ENCODE peak calls at places on chromosomes 4 and X, in five cellular contexts. One of them, this sample, is unnamed.

GRCh38 chrX:17537652-17538301 is 162.8 kb downstream of the NHS start:
- DNase-seq in stimulated activated CD8-positive, alpha-beta memory T cell treated with anti-CD3 and anti-CD28 coated beads, Interleukin-15, amount 100 ng/mL, for 1 hour: no peak
- DNase-seq in activated T-helper 2 cell treated with anti-CD3 and anti-CD28 coated beads, Interferon-gamma antibody, Interleukin-2, Interleukin-4, amounts not matched to agents 10 μg/mL and 5 μg/mL and 100 μg/mL, durations not matched to agents 14 hours and 24 hours and 36 hours: no peak
- DNase-seq in Ammon's horn: no peak
- DNase-seq in activated effector memory CD4-positive, alpha-beta T cell treated with anti-CD3 and anti-CD28 coated beads, Interleukin-2, amount 50 U/mL, for 16 hours: no peak
- DNase-seq in this sample: no peak

GRCh38 chr4:86815653-86816052 is 33.5 kb downstream of the SLC10A6 start:
- DNase-seq in activated effector memory CD4-positive, alpha-beta T cell treated with anti-CD3 and anti-CD28 coated beads, Interleukin-2, amount 50 U/mL, for 16 hours: no peak
- DNase-seq in stimulated activated CD8-positive, alpha-beta memory T cell treated with anti-CD3 and anti-CD28 coated beads, Interleukin-15, amount 100 ng/mL, for 1 hour: no peak
- DNase-seq in activated T-helper 2 cell treated with anti-CD3 and anti-CD28 coated beads, Interferon-gamma antibody, Interleukin-2, Interleukin-4, amounts not matched to agents 10 μg/mL and 5 μg/mL and 100 μg/mL, durations not matched to agents 14 hours and 24 hours and 36 hours: no peak
- DNase-seq in Ammon's horn: no peak
- DNase-seq in this sample: no peak

GRCh38 chrX:105228602-105229001 is 8.1 kb upstream of the TEX13A start:
- DNase-seq in activated effector memory CD4-positive, alpha-beta T cell treated with anti-CD3 and anti-CD28 coated beads, Interleukin-2, amount 50 U/mL, for 16 hours: no peak
- DNase-seq in stimulated activated CD8-positive, alpha-beta memory T cell treated with anti-CD3 and anti-CD28 coated beads, Interleukin-15, amount 100 ng/mL, for 1 hour: no peak
- DNase-seq in Ammon's horn: no peak
- DNase-seq in activated T-helper 2 cell treated with anti-CD3 and anti-CD28 coated beads, Interferon-gamma antibody, Interleukin-2, Interleukin-4, amounts not matched to agents 10 μg/mL and 5 μg/mL and 100 μg/mL, durations not matched to agents 14 hours and 24 hours and 36 hours: no peak
- DNase-seq in this sample: no peak

GRCh38 chrX:52261125-52261462 is 76.4 kb downstream of the MAGED4 start:
- DNase-seq in Ammon's horn: no peak
- DNase-seq in stimulated activated CD8-positive, alpha-beta memory T cell treated with anti-CD3 and anti-CD28 coated beads, Interleukin-15, amount 100 ng/mL, for 1 hour: no peak
- DNase-seq in activated effector memory CD4-positive, alpha-beta T cell treated with anti-CD3 and anti-CD28 coated beads, Interleukin-2, amount 50 U/mL, for 16 hours: no peak
- DNase-seq in activated T-helper 2 cell treated with anti-CD3 and anti-CD28 coated beads, Interferon-gamma antibody, Interleukin-2, Interleukin-4, amounts not matched to agents 10 μg/mL and 5 μg/mL and 100 μg/mL, durations not matched to agents 14 hours and 24 hours and 36 hours: no peak
- DNase-seq in this sample: no peak

GRCh38 chrX:1725472-1725871 is 110.6 kb downstream of the ASMT start:
- DNase-seq in stimulated activated CD8-positive, alpha-beta memory T cell treated with anti-CD3 and anti-CD28 coated beads, Interleukin-15, amount 100 ng/mL, for 1 hour: no peak
- DNase-seq in activated T-helper 2 cell treated with anti-CD3 and anti-CD28 coated beads, Interferon-gamma antibody, Interleukin-2, Interleukin-4, amounts not matched to agents 10 μg/mL and 5 μg/mL and 100 μg/mL, durations not matched to agents 14 hours and 24 hours and 36 hours: no peak
- DNase-seq in Ammon's horn: no peak
- DNase-seq in activated effector memory CD4-positive, alpha-beta T cell treated with anti-CD3 and anti-CD28 coated beads, Interleukin-2, amount 50 U/mL, for 16 hours: no peak
- DNase-seq in this sample: no peak

GRCh38 chr4:86453044-86453501 is 93.2 kb upstream of the MAPK10 start:
- DNase-seq in stimulated activated CD8-positive, alpha-beta memory T cell treated with anti-CD3 and anti-CD28 coated beads, Interleukin-15, amount 100 ng/mL, for 1 hour: no peak
- DNase-seq in activated effector memory CD4-positive, alpha-beta T cell treated with anti-CD3 and anti-CD28 coated beads, Interleukin-2, amount 50 U/mL, for 16 hours: no peak
- DNase-seq in Ammon's horn: peak; percentile 49
- DNase-seq in activated T-helper 2 cell treated with anti-CD3 and anti-CD28 coated beads, Interferon-gamma antibody, Interleukin-2, Interleukin-4, amounts not matched to agents 10 μg/mL and 5 μg/mL and 100 μg/mL, durations not matched to agents 14 hours and 24 hours and 36 hours: no peak
- DNase-seq in this sample: no peak

GRCh38 chr4:128162434-128162833 is 101.3 kb downstream of the LARP1B start:
- DNase-seq in Ammon's horn: no peak
- DNase-seq in activated T-helper 2 cell treated with anti-CD3 and anti-CD28 coated beads, Interferon-gamma antibody, Interleukin-2, Interleukin-4, amounts not matched to agents 10 μg/mL and 5 μg/mL and 100 μg/mL, durations not matched to agents 14 hours and 24 hours and 36 hours: no peak
- DNase-seq in stimulated activated CD8-positive, alpha-beta memory T cell treated with anti-CD3 and anti-CD28 coated beads, Interleukin-15, amount 100 ng/mL, for 1 hour: no peak
- DNase-seq in activated effector memory CD4-positive, alpha-beta T cell treated with anti-CD3 and anti-CD28 coated beads, Interleukin-2, amount 50 U/mL, for 16 hours: no peak
- DNase-seq in this sample: no peak

GRCh38 chr4:122681568-122681967 is 50.9 kb upstream of the BBS12 start:
- DNase-seq in stimulated activated CD8-positive, alpha-beta memory T cell treated with anti-CD3 and anti-CD28 coated beads, Interleukin-15, amount 100 ng/mL, for 1 hour: no peak
- DNase-seq in activated T-helper 2 cell treated with anti-CD3 and anti-CD28 coated beads, Interferon-gamma antibody, Interleukin-2, Interleukin-4, amounts not matched to agents 10 μg/mL and 5 μg/mL and 100 μg/mL, durations not matched to agents 14 hours and 24 hours and 36 hours: no peak
- DNase-seq in Ammon's horn: no peak
- DNase-seq in activated effector memory CD4-positive, alpha-beta T cell treated with anti-CD3 and anti-CD28 coated beads, Interleukin-2, amount 50 U/mL, for 16 hours: no peak
- DNase-seq in this sample: no peak

GRCh38 chr4:16125571-16126445 is 42.0 kb upstream of the PROM1 start:
- DNase-seq in activated effector memory CD4-positive, alpha-beta T cell treated with anti-CD3 and anti-CD28 coated beads, Interleukin-2, amount 50 U/mL, for 16 hours: no peak
- DNase-seq in Ammon's horn: no peak
- DNase-seq in activated T-helper 2 cell treated with anti-CD3 and anti-CD28 coated beads, Interferon-gamma antibody, Interleukin-2, Interleukin-4, amounts not matched to agents 10 μg/mL and 5 μg/mL and 100 μg/mL, durations not matched to agents 14 hours and 24 hours and 36 hours: no peak
- DNase-seq in stimulated activated CD8-positive, alpha-beta memory T cell treated with anti-CD3 and anti-CD28 coated beads, Interleukin-15, amount 100 ng/mL, for 1 hour: no peak
- DNase-seq in this sample: no peak

GRCh38 chrX:68928401-68928800 is 99.6 kb downstream of the EFNB1 start:
- DNase-seq in stimulated activated CD8-positive, alpha-beta memory T cell treated with anti-CD3 and anti-CD28 coated beads, Interleukin-15, amount 100 ng/mL, for 1 hour: no peak
- DNase-seq in activated T-helper 2 cell treated with anti-CD3 and anti-CD28 coated beads, Interferon-gamma antibody, Interleukin-2, Interleukin-4, amounts not matched to agents 10 μg/mL and 5 μg/mL and 100 μg/mL, durations not matched to agents 14 hours and 24 hours and 36 hours: no peak
- DNase-seq in Ammon's horn: no peak
- DNase-seq in activated effector memory CD4-positive, alpha-beta T cell treated with anti-CD3 and anti-CD28 coated beads, Interleukin-2, amount 50 U/mL, for 16 hours: no peak
- DNase-seq in this sample: no peak

GRCh38 chrX:51494409-51494808 is 2.0 kb downstream of the NUDT11 start:
- DNase-seq in activated T-helper 2 cell treated with anti-CD3 and anti-CD28 coated beads, Interferon-gamma antibody, Interleukin-2, Interleukin-4, amounts not matched to agents 10 μg/mL and 5 μg/mL and 100 μg/mL, durations not matched to agents 14 hours and 24 hours and 36 hours: no peak
- DNase-seq in Ammon's horn: no peak
- DNase-seq in activated effector memory CD4-positive, alpha-beta T cell treated with anti-CD3 and anti-CD28 coated beads, Interleukin-2, amount 50 U/mL, for 16 hours: no peak
- DNase-seq in stimulated activated CD8-positive, alpha-beta memory T cell treated with anti-CD3 and anti-CD28 coated beads, Interleukin-15, amount 100 ng/mL, for 1 hour: no peak
- DNase-seq in this sample: no peak

GRCh38 chrX:5233830-5234229 is 994.8 kb downstream of the NLGN4X start:
- DNase-seq in stimulated activated CD8-positive, alpha-beta memory T cell treated with anti-CD3 and anti-CD28 coated beads, Interleukin-15, amount 100 ng/mL, for 1 hour: no peak
- DNase-seq in Ammon's horn: no peak
- DNase-seq in activated effector memory CD4-positive, alpha-beta T cell treated with anti-CD3 and anti-CD28 coated beads, Interleukin-2, amount 50 U/mL, for 16 hours: no peak
- DNase-seq in activated T-helper 2 cell treated with anti-CD3 and anti-CD28 coated beads, Interferon-gamma antibody, Interleukin-2, Interleukin-4, amounts not matched to agents 10 μg/mL and 5 μg/mL and 100 μg/mL, durations not matched to agents 14 hours and 24 hours and 36 hours: no peak
- DNase-seq in this sample: no peak

GRCh38 chr4:121791481-121791880 is 9.6 kb upstream of the EXOSC9 start:
- DNase-seq in activated T-helper 2 cell treated with anti-CD3 and anti-CD28 coated beads, Interferon-gamma antibody, Interleukin-2, Interleukin-4, amounts not matched to agents 10 μg/mL and 5 μg/mL and 100 μg/mL, durations not matched to agents 14 hours and 24 hours and 36 hours: no peak
- DNase-seq in stimulated activated CD8-positive, alpha-beta memory T cell treated with anti-CD3 and anti-CD28 coated beads, Interleukin-15, amount 100 ng/mL, for 1 hour: no peak
- DNase-seq in activated effector memory CD4-positive, alpha-beta T cell treated with anti-CD3 and anti-CD28 coated beads, Interleukin-2, amount 50 U/mL, for 16 hours: no peak
- DNase-seq in Ammon's horn: no peak
- DNase-seq in this sample: no peak

GRCh38 chrX:51899741-51900140 is 6.3 kb downstream of the MAGED1 start:
- DNase-seq in activated effector memory CD4-positive, alpha-beta T cell treated with anti-CD3 and anti-CD28 coated beads, Interleukin-2, amount 50 U/mL, for 16 hours: no peak
- DNase-seq in stimulated activated CD8-positive, alpha-beta memory T cell treated with anti-CD3 and anti-CD28 coated beads, Interleukin-15, amount 100 ng/mL, for 1 hour: no peak
- DNase-seq in activated T-helper 2 cell treated with anti-CD3 and anti-CD28 coated beads, Interferon-gamma antibody, Interleukin-2, Interleukin-4, amounts not matched to agents 10 μg/mL and 5 μg/mL and 100 μg/mL, durations not matched to agents 14 hours and 24 hours and 36 hours: no peak
- DNase-seq in Ammon's horn: no peak
- DNase-seq in this sample: no peak

GRCh38 chrX:69097451-69098236 is 67.6 kb downstream of the PJA1 start:
- DNase-seq in stimulated activated CD8-positive, alpha-beta memory T cell treated with anti-CD3 and anti-CD28 coated beads, Interleukin-15, amount 100 ng/mL, for 1 hour: no peak
- DNase-seq in activated T-helper 2 cell treated with anti-CD3 and anti-CD28 coated beads, Interferon-gamma antibody, Interleukin-2, Interleukin-4, amounts not matched to agents 10 μg/mL and 5 μg/mL and 100 μg/mL, durations not matched to agents 14 hours and 24 hours and 36 hours: no peak
- DNase-seq in Ammon's horn: no peak
- DNase-seq in activated effector memory CD4-positive, alpha-beta T cell treated with anti-CD3 and anti-CD28 coated beads, Interleukin-2, amount 50 U/mL, for 16 hours: no peak
- DNase-seq in this sample: no peak

GRCh38 chr4:185634066-185634652 is 98.9 kb upstream of the PDLIM3 start:
- DNase-seq in activated T-helper 2 cell treated with anti-CD3 and anti-CD28 coated beads, Interferon-gamma antibody, Interleukin-2, Interleukin-4, amounts not matched to agents 10 μg/mL and 5 μg/mL and 100 μg/mL, durations not matched to agents 14 hours and 24 hours and 36 hours: no peak
- DNase-seq in activated effector memory CD4-positive, alpha-beta T cell treated with anti-CD3 and anti-CD28 coated beads, Interleukin-2, amount 50 U/mL, for 16 hours: no peak
- DNase-seq in stimulated activated CD8-positive, alpha-beta memory T cell treated with anti-CD3 and anti-CD28 coated beads, Interleukin-15, amount 100 ng/mL, for 1 hour: no peak
- DNase-seq in Ammon's horn: no peak
- DNase-seq in this sample: no peak

GRCh38 chr4:119016636-119017035 is 119.0 kb upstream of the MYOZ2 start:
- DNase-seq in stimulated activated CD8-positive, alpha-beta memory T cell treated with anti-CD3 and anti-CD28 coated beads, Interleukin-15, amount 100 ng/mL, for 1 hour: no peak
- DNase-seq in Ammon's horn: no peak
- DNase-seq in activated effector memory CD4-positive, alpha-beta T cell treated with anti-CD3 and anti-CD28 coated beads, Interleukin-2, amount 50 U/mL, for 16 hours: no peak
- DNase-seq in activated T-helper 2 cell treated with anti-CD3 and anti-CD28 coated beads, Interferon-gamma antibody, Interleukin-2, Interleukin-4, amounts not matched to agents 10 μg/mL and 5 μg/mL and 100 μg/mL, durations not matched to agents 14 hours and 24 hours and 36 hours: no peak
- DNase-seq in this sample: no peak

GRCh38 chr4:16573744-16574143 is 324.7 kb downstream of the LDB2 start:
- DNase-seq in activated effector memory CD4-positive, alpha-beta T cell treated with anti-CD3 and anti-CD28 coated beads, Interleukin-2, amount 50 U/mL, for 16 hours: no peak
- DNase-seq in Ammon's horn: no peak
- DNase-seq in activated T-helper 2 cell treated with anti-CD3 and anti-CD28 coated beads, Interferon-gamma antibody, Interleukin-2, Interleukin-4, amounts not matched to agents 10 μg/mL and 5 μg/mL and 100 μg/mL, durations not matched to agents 14 hours and 24 hours and 36 hours: no peak
- DNase-seq in stimulated activated CD8-positive, alpha-beta memory T cell treated with anti-CD3 and anti-CD28 coated beads, Interleukin-15, amount 100 ng/mL, for 1 hour: no peak
- DNase-seq in this sample: no peak

GRCh38 chr4:72112514-72113156 is 80.8 kb downstream of the NPFFR2 start:
- DNase-seq in activated effector memory CD4-positive, alpha-beta T cell treated with anti-CD3 and anti-CD28 coated beads, Interleukin-2, amount 50 U/mL, for 16 hours: no peak
- DNase-seq in activated T-helper 2 cell treated with anti-CD3 and anti-CD28 coated beads, Interferon-gamma antibody, Interleukin-2, Interleukin-4, amounts not matched to agents 10 μg/mL and 5 μg/mL and 100 μg/mL, durations not matched to agents 14 hours and 24 hours and 36 hours: no peak
- DNase-seq in stimulated activated CD8-positive, alpha-beta memory T cell treated with anti-CD3 and anti-CD28 coated beads, Interleukin-15, amount 100 ng/mL, for 1 hour: no peak
- DNase-seq in Ammon's horn: no peak
- DNase-seq in this sample: no peak

GRCh38 chr4:32672369-32672768 is 1952.2 kb downstream of the PCDH7 start:
- DNase-seq in stimulated activated CD8-positive, alpha-beta memory T cell treated with anti-CD3 and anti-CD28 coated beads, Interleukin-15, amount 100 ng/mL, for 1 hour: no peak
- DNase-seq in Ammon's horn: no peak
- DNase-seq in activated effector memory CD4-positive, alpha-beta T cell treated with anti-CD3 and anti-CD28 coated beads, Interleukin-2, amount 50 U/mL, for 16 hours: no peak
- DNase-seq in activated T-helper 2 cell treated with anti-CD3 and anti-CD28 coated beads, Interferon-gamma antibody, Interleukin-2, Interleukin-4, amounts not matched to agents 10 μg/mL and 5 μg/mL and 100 μg/mL, durations not matched to agents 14 hours and 24 hours and 36 hours: no peak
- DNase-seq in this sample: no peak

GRCh38 chr4:94419956-94420355 is 31.8 kb upstream of the PDLIM5 start:
- DNase-seq in stimulated activated CD8-positive, alpha-beta memory T cell treated with anti-CD3 and anti-CD28 coated beads, Interleukin-15, amount 100 ng/mL, for 1 hour: no peak
- DNase-seq in Ammon's horn: no peak
- DNase-seq in activated effector memory CD4-positive, alpha-beta T cell treated with anti-CD3 and anti-CD28 coated beads, Interleukin-2, amount 50 U/mL, for 16 hours: no peak
- DNase-seq in activated T-helper 2 cell treated with anti-CD3 and anti-CD28 coated beads, Interferon-gamma antibody, Interleukin-2, Interleukin-4, amounts not matched to agents 10 μg/mL and 5 μg/mL and 100 μg/mL, durations not matched to agents 14 hours and 24 hours and 36 hours: no peak
- DNase-seq in this sample: no peak

GRCh38 chr4:75698162-75698962 is 25.2 kb upstream of the G3BP2 start:
- DNase-seq in activated effector memory CD4-positive, alpha-beta T cell treated with anti-CD3 and anti-CD28 coated beads, Interleukin-2, amount 50 U/mL, for 16 hours: no peak
- DNase-seq in activated T-helper 2 cell treated with anti-CD3 and anti-CD28 coated beads, Interferon-gamma antibody, Interleukin-2, Interleukin-4, amounts not matched to agents 10 μg/mL and 5 μg/mL and 100 μg/mL, durations not matched to agents 14 hours and 24 hours and 36 hours: no peak
- DNase-seq in Ammon's horn: peak; percentile 47
- DNase-seq in stimulated activated CD8-positive, alpha-beta memory T cell treated with anti-CD3 and anti-CD28 coated beads, Interleukin-15, amount 100 ng/mL, for 1 hour: no peak
- DNase-seq in this sample: no peak

GRCh38 chr4:77579406-77580076 is 26.1 kb upstream of the CXCL13 start:
- DNase-seq in activated effector memory CD4-positive, alpha-beta T cell treated with anti-CD3 and anti-CD28 coated beads, Interleukin-2, amount 50 U/mL, for 16 hours: no peak
- DNase-seq in Ammon's horn: no peak
- DNase-seq in activated T-helper 2 cell treated with anti-CD3 and anti-CD28 coated beads, Interferon-gamma antibody, Interleukin-2, Interleukin-4, amounts not matched to agents 10 μg/mL and 5 μg/mL and 100 μg/mL, durations not matched to agents 14 hours and 24 hours and 36 hours: no peak
- DNase-seq in stimulated activated CD8-positive, alpha-beta memory T cell treated with anti-CD3 and anti-CD28 coated beads, Interleukin-15, amount 100 ng/mL, for 1 hour: no peak
- DNase-seq in this sample: no peak

GRCh38 chr4:48018112-48018511 is 1.5 kb downstream of the NIPAL1 start:
- DNase-seq in activated effector memory CD4-positive, alpha-beta T cell treated with anti-CD3 and anti-CD28 coated beads, Interleukin-2, amount 50 U/mL, for 16 hours: no peak
- DNase-seq in stimulated activated CD8-positive, alpha-beta memory T cell treated with anti-CD3 and anti-CD28 coated beads, Interleukin-15, amount 100 ng/mL, for 1 hour: no peak
- DNase-seq in activated T-helper 2 cell treated with anti-CD3 and anti-CD28 coated beads, Interferon-gamma antibody, Interleukin-2, Interleukin-4, amounts not matched to agents 10 μg/mL and 5 μg/mL and 100 μg/mL, durations not matched to agents 14 hours and 24 hours and 36 hours: no peak
- DNase-seq in Ammon's horn: no peak
- DNase-seq in this sample: no peak

GRCh38 chrX:51336584-51336983 is 4.0 kb downstream of the NUDT10 start:
- DNase-seq in Ammon's horn: peak; percentile 46
- DNase-seq in stimulated activated CD8-positive, alpha-beta memory T cell treated with anti-CD3 and anti-CD28 coated beads, Interleukin-15, amount 100 ng/mL, for 1 hour: no peak
- DNase-seq in activated T-helper 2 cell treated with anti-CD3 and anti-CD28 coated beads, Interferon-gamma antibody, Interleukin-2, Interleukin-4, amounts not matched to agents 10 μg/mL and 5 μg/mL and 100 μg/mL, durations not matched to agents 14 hours and 24 hours and 36 hours: peak; percentile 7
- DNase-seq in activated effector memory CD4-positive, alpha-beta T cell treated with anti-CD3 and anti-CD28 coated beads, Interleukin-2, amount 50 U/mL, for 16 hours: no peak
- DNase-seq in this sample: no peak

GRCh38 chrX:42290608-42291007 is 367.3 kb upstream of the CASK start:
- DNase-seq in Ammon's horn: no peak
- DNase-seq in activated T-helper 2 cell treated with anti-CD3 and anti-CD28 coated beads, Interferon-gamma antibody, Interleukin-2, Interleukin-4, amounts not matched to agents 10 μg/mL and 5 μg/mL and 100 μg/mL, durations not matched to agents 14 hours and 24 hours and 36 hours: no peak
- DNase-seq in activated effector memory CD4-positive, alpha-beta T cell treated with anti-CD3 and anti-CD28 coated beads, Interleukin-2, amount 50 U/mL, for 16 hours: no peak
- DNase-seq in stimulated activated CD8-positive, alpha-beta memory T cell treated with anti-CD3 and anti-CD28 coated beads, Interleukin-15, amount 100 ng/mL, for 1 hour: no peak
- DNase-seq in this sample: no peak

GRCh38 chr4:17778431-17778830 is 3.0 kb downstream of the FAM184B start:
- DNase-seq in stimulated activated CD8-positive, alpha-beta memory T cell treated with anti-CD3 and anti-CD28 coated beads, Interleukin-15, amount 100 ng/mL, for 1 hour: no peak
- DNase-seq in Ammon's horn: no peak
- DNase-seq in activated T-helper 2 cell treated with anti-CD3 and anti-CD28 coated beads, Interferon-gamma antibody, Interleukin-2, Interleukin-4, amounts not matched to agents 10 μg/mL and 5 μg/mL and 100 μg/mL, durations not matched to agents 14 hours and 24 hours and 36 hours: no peak
- DNase-seq in activated effector memory CD4-positive, alpha-beta T cell treated with anti-CD3 and anti-CD28 coated beads, Interleukin-2, amount 50 U/mL, for 16 hours: no peak
- DNase-seq in this sample: no peak

GRCh38 chr4:161936625-161937133 is 227.1 kb downstream of the FSTL5 start:
- DNase-seq in Ammon's horn: no peak
- DNase-seq in stimulated activated CD8-positive, alpha-beta memory T cell treated with anti-CD3 and anti-CD28 coated beads, Interleukin-15, amount 100 ng/mL, for 1 hour: no peak
- DNase-seq in activated T-helper 2 cell treated with anti-CD3 and anti-CD28 coated beads, Interferon-gamma antibody, Interleukin-2, Interleukin-4, amounts not matched to agents 10 μg/mL and 5 μg/mL and 100 μg/mL, durations not matched to agents 14 hours and 24 hours and 36 hours: no peak
- DNase-seq in activated effector memory CD4-positive, alpha-beta T cell treated with anti-CD3 and anti-CD28 coated beads, Interleukin-2, amount 50 U/mL, for 16 hours: no peak
- DNase-seq in this sample: no peak

GRCh38 chr4:113659127-113659526 is 102.4 kb downstream of the CAMK2D start:
- DNase-seq in activated effector memory CD4-positive, alpha-beta T cell treated with anti-CD3 and anti-CD28 coated beads, Interleukin-2, amount 50 U/mL, for 16 hours: no peak
- DNase-seq in activated T-helper 2 cell treated with anti-CD3 and anti-CD28 coated beads, Interferon-gamma antibody, Interleukin-2, Interleukin-4, amounts not matched to agents 10 μg/mL and 5 μg/mL and 100 μg/mL, durations not matched to agents 14 hours and 24 hours and 36 hours: no peak
- DNase-seq in Ammon's horn: no peak
- DNase-seq in stimulated activated CD8-positive, alpha-beta memory T cell treated with anti-CD3 and anti-CD28 coated beads, Interleukin-15, amount 100 ng/mL, for 1 hour: no peak
- DNase-seq in this sample: no peak

GRCh38 chrX:39811391-39811790 is 286.4 kb downstream of the BCOR start:
- DNase-seq in activated T-helper 2 cell treated with anti-CD3 and anti-CD28 coated beads, Interferon-gamma antibody, Interleukin-2, Interleukin-4, amounts not matched to agents 10 μg/mL and 5 μg/mL and 100 μg/mL, durations not matched to agents 14 hours and 24 hours and 36 hours: no peak
- DNase-seq in stimulated activated CD8-positive, alpha-beta memory T cell treated with anti-CD3 and anti-CD28 coated beads, Interleukin-15, amount 100 ng/mL, for 1 hour: no peak
- DNase-seq in activated effector memory CD4-positive, alpha-beta T cell treated with anti-CD3 and anti-CD28 coated beads, Interleukin-2, amount 50 U/mL, for 16 hours: no peak
- DNase-seq in Ammon's horn: peak; percentile 74
- DNase-seq in this sample: no peak

GRCh38 chr4:71140563-71140962 is 147.1 kb downstream of the DCK start:
- DNase-seq in Ammon's horn: no peak
- DNase-seq in activated effector memory CD4-positive, alpha-beta T cell treated with anti-CD3 and anti-CD28 coated beads, Interleukin-2, amount 50 U/mL, for 16 hours: no peak
- DNase-seq in stimulated activated CD8-positive, alpha-beta memory T cell treated with anti-CD3 and anti-CD28 coated beads, Interleukin-15, amount 100 ng/mL, for 1 hour: no peak
- DNase-seq in activated T-helper 2 cell treated with anti-CD3 and anti-CD28 coated beads, Interferon-gamma antibody, Interleukin-2, Interleukin-4, amounts not matched to agents 10 μg/mL and 5 μg/mL and 100 μg/mL, durations not matched to agents 14 hours and 24 hours and 36 hours: no peak
- DNase-seq in this sample: no peak

GRCh38 chrX:3678287-3678686 is 35.2 kb downstream of the PRKX start:
- DNase-seq in Ammon's horn: no peak
- DNase-seq in stimulated activated CD8-positive, alpha-beta memory T cell treated with anti-CD3 and anti-CD28 coated beads, Interleukin-15, amount 100 ng/mL, for 1 hour: no peak
- DNase-seq in activated effector memory CD4-positive, alpha-beta T cell treated with anti-CD3 and anti-CD28 coated beads, Interleukin-2, amount 50 U/mL, for 16 hours: no peak
- DNase-seq in activated T-helper 2 cell treated with anti-CD3 and anti-CD28 coated beads, Interferon-gamma antibody, Interleukin-2, Interleukin-4, amounts not matched to agents 10 μg/mL and 5 μg/mL and 100 μg/mL, durations not matched to agents 14 hours and 24 hours and 36 hours: no peak
- DNase-seq in this sample: no peak

GRCh38 chr4:189773909-189774308 is 166.8 kb upstream of the FRG1 start:
- DNase-seq in Ammon's horn: no peak
- DNase-seq in activated T-helper 2 cell treated with anti-CD3 and anti-CD28 coated beads, Interferon-gamma antibody, Interleukin-2, Interleukin-4, amounts not matched to agents 10 μg/mL and 5 μg/mL and 100 μg/mL, durations not matched to agents 14 hours and 24 hours and 36 hours: no peak
- DNase-seq in stimulated activated CD8-positive, alpha-beta memory T cell treated with anti-CD3 and anti-CD28 coated beads, Interleukin-15, amount 100 ng/mL, for 1 hour: no peak
- DNase-seq in activated effector memory CD4-positive, alpha-beta T cell treated with anti-CD3 and anti-CD28 coated beads, Interleukin-2, amount 50 U/mL, for 16 hours: no peak
- DNase-seq in this sample: no peak

This sample was measured in mesenteric fat pad.